ENCODE peak calls at places on chromosomes 3 and 15, in six cellular contexts. L is A549, A is body of pancreas, F is upper lobe of left lung, P is heart left ventricle, Z is GM12878. I is an unnamed sample.

GRCh38 chr3:149332227-149332765 is 1.1 kb downstream of the TM4SF18 start:
- ATAC-seq in L (no peak), A (no peak), F (no peak), P (no peak), Z (no peak), I (no peak)

GRCh38 chr15:99987119-99987506 is 253.9 kb upstream of the LYSMD4 start:
- ATAC-seq in L (no peak), A (peak), F (no peak), P (no peak), Z (no peak), I (no peak)

GRCh38 chr3:189041482-189042090 is 130.2 kb upstream of the TPRG1 start:
- ATAC-seq in L (peak), A (peak), F (peak), P (no peak), Z (peak), I (no peak)

GRCh38 chr3:159964166-159964973 is 24.3 kb upstream of the IL12A start:
- ATAC-seq in L (peak), A (no peak), F (no peak), P (no peak), Z (peak), I (no peak)

GRCh38 chr3:183745300-183746098 is 47.9 kb downstream of the YEATS2 start:
- ATAC-seq in L (peak), A (no peak), F (no peak), P (no peak), Z (no peak), I (no peak)

GRCh38 chr3:9669277-9669676 is 20.0 kb downstream of the MTMR14 start:
- ATAC-seq in L (no peak), A (peak), F (no peak), P (no peak), Z (no peak), I (no peak)

GRCh38 chr3:41630017-41630416 is 331.9 kb downstream of the ULK4 start:
- ATAC-seq in L (no peak), A (no peak), F (no peak), P (no peak), Z (no peak), I (no peak)

GRCh38 chr3:14248477-14248848 is 69.8 kb downstream of the LSM3 start:
- ATAC-seq in L (no peak), A (no peak), F (no peak), P (no peak), Z (no peak), I (no peak)

GRCh38 chr3:112078125-112079083 is 7.8 kb upstream of the C3orf52 start:
- ATAC-seq in L (no peak), A (no peak), F (no peak), P (no peak), Z (peak), I (no peak)

GRCh38 chr3:12954891-12955650 is 113.7 kb upstream of the RPL32 start:
- ATAC-seq in L (peak), A (peak), F (peak), P (peak), Z (peak), I (peak)

GRCh38 chr3:12952322-12953200 is 111.2 kb upstream of the RPL32 start:
- ATAC-seq in L (no peak), A (no peak), F (no peak), P (no peak), Z (no peak), I (no peak)

GRCh38 chr3:12954180-12954579 is 112.8 kb upstream of the RPL32 start:
- ATAC-seq in L (no peak), A (no peak), F (no peak), P (no peak), Z (no peak), I (no peak)

GRCh38 chr3:12955651-12956315 is 114.4 kb upstream of the RPL32 start:
- ATAC-seq in L (no peak), A (no peak), F (no peak), P (no peak), Z (no peak), I (no peak)

DNA sequence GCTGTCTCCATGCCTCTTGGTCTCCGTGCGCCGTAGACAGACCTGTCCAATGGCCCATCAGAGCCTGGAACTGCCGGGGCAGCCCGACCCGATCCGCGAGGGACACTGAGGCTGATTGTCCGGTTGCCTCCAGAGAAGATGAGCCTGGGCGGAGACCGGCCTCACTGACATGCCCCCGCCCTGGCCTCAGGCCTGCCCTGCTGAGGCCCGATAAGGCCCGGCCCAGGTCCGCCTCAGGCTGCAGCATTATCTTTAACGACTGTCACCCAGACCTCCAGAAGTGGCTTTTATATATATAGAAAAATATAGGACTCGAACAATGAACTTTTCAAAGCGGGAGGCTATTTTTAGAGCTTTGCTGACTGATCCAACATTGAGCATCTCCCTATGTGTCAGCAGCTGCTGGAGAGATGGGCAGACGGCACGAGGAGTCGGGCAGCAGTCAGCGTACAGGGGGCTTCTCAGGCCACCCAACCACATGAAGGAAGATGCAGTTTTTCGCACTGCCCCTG is 111.9 kb upstream of the RPL32 start:
- ATAC-seq in L (no peak), A (no peak), F (no peak), P (no peak), Z (no peak), I (no peak)
- TF ChIP-seq POLR2A in L (no peak), A (no peak), F (no peak), P (no peak), Z (no peak), I (no peak)

GRCh38 chr3:187738089-187738399 is 7.2 kb downstream of the BCL6 start:
- ATAC-seq in L (no peak), A (no peak), F (no peak), P (no peak), Z (no peak), I (no peak)
- TF ChIP-seq POLR2A in L (no peak), A (no peak), F (no peak), P (no peak), Z (no peak), I (peak)

DNA sequence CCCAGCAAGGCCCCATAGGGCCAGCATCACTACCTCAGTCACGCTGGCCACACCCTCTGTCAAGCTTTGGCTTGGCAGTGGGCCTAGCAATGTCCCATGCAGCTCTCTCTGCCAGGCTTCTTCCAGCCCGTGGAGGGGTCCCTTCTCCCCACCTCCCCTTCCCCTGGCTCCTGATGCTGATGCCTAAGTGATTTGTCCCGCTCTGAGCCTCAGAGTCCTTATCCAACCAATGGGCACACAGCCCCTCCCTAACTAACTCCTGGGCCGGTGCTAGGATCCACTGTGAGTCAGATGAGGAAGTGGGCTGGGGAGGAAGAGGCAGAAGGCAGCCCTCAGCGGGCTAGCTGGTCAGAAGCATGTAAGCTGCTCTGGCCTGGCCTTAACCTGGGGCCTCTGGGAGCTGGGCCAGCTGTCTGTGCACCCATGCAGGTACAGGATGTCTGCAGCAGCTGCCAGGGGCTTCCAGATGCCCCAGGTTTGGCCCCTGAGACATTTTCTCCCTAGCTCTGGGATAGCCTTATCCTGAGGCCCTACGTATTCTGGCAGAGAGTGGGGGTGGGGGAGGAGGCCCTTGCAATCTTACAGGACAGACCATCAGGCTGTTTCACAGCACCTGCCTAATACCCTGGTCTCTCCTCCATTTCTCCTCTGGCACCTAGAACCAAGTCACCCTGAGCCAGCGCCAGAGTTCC is 740 bp upstream of the ZBTB47 start:
- ATAC-seq in L (peak), A (peak), F (peak), P (peak), Z (peak), I (peak)
- TF ChIP-seq POLR2A in L (peak), A (peak), F (peak), P (no peak), Z (peak), I (peak)

GRCh38 chr15:34795267-34796081 is at the start of gene ACTC1:
- ATAC-seq in L (peak), A (peak), F (peak), P (peak), Z (no peak), I (peak)

GRCh38 chr15:34791701-34792100 is 3.6 kb downstream of the ACTC1 start:
- ATAC-seq in L (no peak), A (no peak), F (no peak), P (no peak), Z (no peak), I (no peak)

GRCh38 chr15:34793071-34793470 is 2.3 kb downstream of the ACTC1 start:
- ATAC-seq in L (no peak), A (no peak), F (no peak), P (no peak), Z (no peak), I (no peak)

GRCh38 chr15:34794590-34795206 is 651 bp downstream of the ACTC1 start:
- ATAC-seq in L (no peak), A (no peak), F (no peak), P (peak), Z (no peak), I (peak)

DNA sequence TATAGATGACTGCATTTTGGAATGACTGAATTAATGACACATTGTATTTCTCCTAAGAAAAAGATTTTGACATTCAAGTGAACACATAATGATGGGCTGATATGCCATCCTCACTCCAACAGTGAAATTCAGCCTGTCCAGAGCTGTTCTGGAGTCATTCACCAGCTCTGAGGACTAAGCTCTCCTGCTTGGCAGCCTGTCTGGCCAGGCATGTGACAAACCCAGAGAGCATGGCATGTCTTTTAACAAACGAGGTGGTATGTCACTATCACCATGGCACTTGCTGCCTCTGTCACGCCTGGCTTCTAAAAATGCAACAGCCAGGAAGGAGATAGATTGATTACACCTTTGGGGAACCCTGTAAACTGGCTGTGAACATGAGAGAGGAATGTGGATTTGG is 1.4 kb downstream of the ACTC1 start:
- ATAC-seq in L (no peak), A (no peak), F (no peak), P (peak), Z (no peak), I (no peak)
- TF ChIP-seq POLR2A in L (no peak), A (no peak), F (no peak), P (no peak), Z (no peak), I (no peak)